ENCODE peak calls at places on chromosomes 1 and 21, in five cellular contexts. I, U, N, Y and S are unnamed samples. For H3K4me1, the result is how much of the 10 kb centered on the place peaks cover.

GRCh38 chr1:83552820-83553219 is 446.1 kb downstream of the TTLL7 start:
- DNase-seq in I (no peak), U (no peak), N (no peak), Y (no peak), S (no peak)

GRCh38 chr1:203478986-203479385 is 3.4 kb downstream of the PRELP start:
- DNase-seq in I (no peak), U (no peak), N (no peak), Y (no peak), S (no peak)

GRCh38 chr1:208027861-208028260 is 116.9 kb upstream of the CD34 start:
- DNase-seq in I (no peak), U (no peak), N (no peak), Y (no peak), S (no peak)

GRCh38 chr1:209875510-209875909 is 47.7 kb downstream of the UTP25 start:
- DNase-seq in I (peak), U (no peak), N (no peak), Y (peak), S (peak)

GRCh38 chr1:19057182-19057779 is 100.8 kb upstream of the IFFO2 start:
- DNase-seq in I (no peak), U (no peak), N (no peak), Y (no peak), S (no peak)

GRCh38 chr1:151425103-151425502 is 25.7 kb downstream of the PSMB4 start:
- DNase-seq in I (no peak), U (no peak), N (no peak), Y (no peak), S (no peak)

GRCh38 chr1:15620155-15620545 is 2.9 kb downstream of the DDI2 start:
- DNase-seq in I (no peak), U (no peak), N (no peak), Y (no peak), S (no peak)

GRCh38 chr1:183600136-183600535 is 9.9 kb upstream of the NCF2 start:
- DNase-seq in I (peak), U (no peak), N (no peak), Y (no peak), S (no peak)

GRCh38 chr1:202710070-202711025 is at the start of gene SYT2:
- DNase-seq in I (no peak), U (peak), N (peak), Y (peak), S (peak)

GRCh38 chr1:216223521-216223920 is 199.7 kb downstream of the USH2A start:
- DNase-seq in I (no peak), U (no peak), N (no peak), Y (no peak), S (peak)

GRCh38 chr1:16166117-16166516 is 10.2 kb upstream of the EPHA2 start:
- DNase-seq in I (no peak), U (no peak), N (no peak), Y (no peak), S (no peak)

DNA sequence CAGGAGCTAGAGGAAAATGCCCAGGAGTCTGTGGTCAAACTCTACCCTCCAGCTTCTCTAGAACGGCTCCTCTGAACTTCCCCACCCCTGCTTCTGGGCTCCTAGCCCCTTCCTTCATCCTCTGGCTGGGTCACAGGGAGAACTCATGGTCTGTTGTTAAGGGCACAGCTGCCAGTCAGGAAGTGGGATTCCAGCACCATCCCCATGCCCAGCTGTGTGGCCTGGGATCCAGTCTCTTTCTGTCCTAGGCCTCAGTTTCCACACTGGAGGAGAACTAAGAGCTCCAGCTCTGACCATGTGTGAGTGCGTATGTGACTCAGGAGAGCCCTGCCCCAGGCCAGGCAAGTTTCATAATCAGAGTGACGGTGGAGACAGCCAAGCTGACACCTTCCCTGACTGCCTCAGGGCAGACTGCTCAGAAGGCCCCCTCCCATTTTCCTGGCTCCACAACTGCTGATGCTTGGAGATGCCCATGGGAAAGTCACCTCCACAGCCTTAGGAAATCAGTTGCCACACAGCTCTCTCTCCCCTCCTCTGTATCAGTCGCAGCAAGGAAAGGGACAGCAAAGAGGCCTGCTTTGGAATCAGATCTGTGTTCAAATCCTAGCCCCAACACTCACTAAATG is 1.8 kb downstream of the IGSF8 start:
- DNase-seq in I (no peak), U (no peak), N (peak), Y (no peak), S (no peak)
- H3K27ac ChIP-seq in I (no peak), U (no peak), N (no peak), Y (peak), S (no peak)

DNA sequence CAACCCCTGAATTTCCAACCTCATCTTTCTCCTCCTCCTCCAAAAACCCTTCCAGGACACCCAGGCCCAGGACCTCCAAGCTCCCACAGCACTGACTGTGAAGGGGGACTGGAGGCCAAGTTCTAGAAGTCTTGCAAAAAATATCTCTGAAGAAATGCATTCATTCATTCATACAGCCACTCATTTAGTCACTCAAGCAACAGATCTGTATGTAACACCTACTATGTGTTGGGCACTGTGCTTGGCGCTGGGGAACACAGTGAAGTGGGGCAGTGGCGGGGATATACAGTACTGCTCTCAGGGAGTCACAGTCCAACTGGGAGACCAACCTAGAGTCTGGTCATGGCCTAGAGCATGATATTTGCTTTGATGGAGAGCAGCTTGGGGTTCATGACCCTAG is 15.3 kb upstream of the TNFRSF1B start:
- DNase-seq in I (no peak), U (no peak), N (no peak), Y (no peak), S (no peak)
- H3K4me1 ChIP-seq in I (under half), U (under half), N (under half), Y (under half), S (under half)

DNA sequence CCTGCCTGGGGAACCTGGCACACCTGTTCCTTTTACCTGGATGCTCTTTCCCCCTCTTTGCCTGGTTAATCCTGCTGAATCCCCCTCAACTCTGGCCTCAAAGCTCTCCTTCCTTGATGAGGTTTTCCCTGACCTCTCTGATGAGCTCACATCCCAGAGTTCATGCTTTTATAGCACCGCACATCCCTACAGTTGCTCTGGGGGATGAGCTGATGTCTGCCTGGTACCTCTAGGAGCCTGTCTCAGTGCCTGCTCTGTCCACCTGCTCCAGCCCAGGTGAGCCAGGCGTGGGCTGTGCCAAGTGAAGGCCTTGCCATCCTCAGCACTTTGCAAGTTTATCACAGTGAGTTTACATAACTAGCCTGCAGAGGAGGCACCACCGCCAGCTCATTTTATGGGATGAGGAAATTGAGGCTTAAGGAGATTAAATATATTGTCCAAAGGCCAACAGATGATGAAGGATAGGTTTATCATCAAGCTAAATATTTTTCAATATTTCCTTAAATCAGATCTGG is 58.6 kb upstream of the TMPRSS2 start:
- DNase-seq in I (no peak), U (no peak), N (no peak), Y (no peak), S (no peak)
- H3K27ac ChIP-seq in I (no peak), U (no peak), N (no peak), Y (no peak), S (no peak)

GRCh38 chr1:174956086-174956485 is 43.7 kb upstream of the CACYBP start:
- DNase-seq in I (no peak), U (no peak), N (no peak), Y (no peak), S (no peak)

GRCh38 chr1:174953657-174954435 is 45.9 kb upstream of the CACYBP start:
- DNase-seq in I (no peak), U (no peak), N (no peak), Y (peak), S (no peak)

GRCh38 chr1:174956976-174957375 is 42.8 kb upstream of the CACYBP start:
- DNase-seq in I (no peak), U (no peak), N (no peak), Y (no peak), S (no peak)

GRCh38 chr1:174953170-174953569 is 46.6 kb upstream of the CACYBP start:
- DNase-seq in I (no peak), U (no peak), N (no peak), Y (no peak), S (no peak)

DNA sequence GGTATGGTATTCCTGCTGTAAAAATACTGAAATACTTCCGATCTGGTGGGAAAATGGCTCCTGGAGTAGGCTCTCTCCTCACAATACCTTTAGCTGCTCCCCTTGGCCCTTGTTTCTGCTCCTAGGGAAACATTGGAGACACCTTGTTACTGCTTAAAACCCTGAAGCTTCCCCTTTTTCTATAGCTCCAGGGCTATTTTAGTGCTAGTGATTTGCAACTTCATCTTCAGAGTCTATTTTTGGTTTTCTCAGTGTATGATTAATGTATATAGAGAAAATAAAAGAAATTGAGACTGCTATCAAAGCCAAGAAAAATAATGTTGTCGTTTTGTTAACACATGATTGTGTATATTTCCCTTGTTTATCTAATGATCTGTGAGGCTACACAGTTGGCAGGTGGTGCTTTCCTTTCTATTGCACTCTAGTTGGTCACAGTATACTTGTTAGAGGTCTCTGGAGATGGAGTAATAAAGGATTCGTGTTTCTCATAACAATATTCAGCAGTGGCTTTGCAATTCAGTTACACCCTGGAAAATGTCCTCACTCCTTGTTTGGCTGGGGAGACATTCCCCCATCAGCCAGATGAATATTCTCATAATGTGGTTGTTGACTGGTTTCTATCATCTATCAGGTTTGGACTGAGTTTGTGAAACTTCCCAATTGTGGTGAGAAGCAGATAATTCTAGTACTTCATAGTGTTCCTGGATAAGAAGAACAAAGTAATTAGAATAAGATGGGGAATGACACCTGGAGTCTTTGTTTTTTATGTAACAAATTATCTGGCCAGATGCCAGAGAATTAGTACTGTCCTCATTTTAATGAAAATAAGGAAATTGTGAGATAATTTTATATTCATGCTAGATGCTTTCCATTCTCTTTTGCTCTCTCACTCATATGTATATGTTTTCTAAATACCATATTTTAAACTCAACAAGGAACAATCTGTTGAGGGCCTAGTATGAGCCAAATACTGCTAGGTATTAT is 44.8 kb upstream of the CACYBP start:
- DNase-seq in I (no peak), U (no peak), N (no peak), Y (no peak), S (no peak)
- H3K4me1 ChIP-seq in I (under half), U (under half), N (under half), Y (under half), S (under half)

GRCh38 chr1:214420833-214421232 is 130.6 kb downstream of the PTPN14 start:
- DNase-seq in I (no peak), U (no peak), N (no peak), Y (no peak), S (no peak)
- H3K27ac ChIP-seq in I (peak), U (no peak), N (no peak), Y (peak), S (peak)

DNA sequence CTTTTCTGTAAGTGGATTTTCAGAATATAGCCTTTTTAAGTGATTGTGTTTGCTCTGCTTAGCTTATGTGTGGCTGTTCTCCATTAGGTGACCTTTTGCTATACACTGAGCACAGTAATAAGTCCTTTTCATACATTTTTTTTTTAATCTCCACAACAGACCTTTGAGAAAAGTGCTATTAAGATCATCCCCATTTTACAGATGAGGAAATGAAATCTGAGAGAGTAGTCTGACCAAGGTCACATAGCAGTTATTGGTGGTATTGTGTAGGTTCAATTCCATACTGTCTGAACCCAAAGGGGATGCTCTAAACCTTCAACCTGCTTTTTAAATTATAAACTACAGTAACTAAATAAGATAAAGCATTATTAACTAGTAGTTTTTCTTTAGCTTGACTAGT is 1.7 kb downstream of the PRRC2C start:
- DNase-seq in I (no peak), U (no peak), N (no peak), Y (no peak), S (no peak)
- H3K4me1 ChIP-seq in I (under half), U (under half), N (under half), Y (under half), S (under half)

GRCh38 chr1:173049327-173049639 is 1.5 kb downstream of the TNFSF18 start:
- DNase-seq in I (no peak), U (no peak), N (no peak), Y (no peak), S (no peak)
- H3K27ac ChIP-seq in I (no peak), U (no peak), N (no peak), Y (no peak), S (no peak)

DNA sequence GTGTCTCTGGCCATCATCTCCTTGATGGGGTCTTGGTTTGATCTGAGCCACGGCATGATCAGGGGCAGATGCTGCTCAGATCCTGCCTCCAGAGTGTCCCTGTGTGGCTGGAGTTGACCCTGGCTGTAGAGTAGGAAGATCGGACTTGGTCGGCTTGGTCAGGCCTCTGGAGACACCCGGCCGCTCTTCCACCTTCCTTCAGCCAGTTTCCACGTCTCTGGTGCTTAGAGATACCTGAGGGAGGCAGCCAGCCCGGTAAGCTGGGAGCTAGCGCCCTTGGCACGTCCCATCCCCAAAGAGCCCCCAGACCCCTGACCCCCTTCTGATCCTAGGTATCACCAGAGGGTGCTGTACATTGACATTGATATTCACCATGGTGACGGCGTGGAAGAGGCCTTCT is 8.8 kb downstream of the MARCKSL1 start:
- DNase-seq in I (no peak), U (no peak), N (no peak), Y (no peak), S (no peak)
- H3K4me1 ChIP-seq in I (under half), U (under half), N (under half), Y (under half), S (under half)